ENCODE peak calls at places on chromosomes 11 and 22, in ten cellular contexts. One of them, this sample, is unnamed.

GRCh38 chr22:27504854-27505253 is 296.7 kb downstream of the MN1 start:
- DNase-seq in neuronal stem cell: no peak
- DNase-seq in GM23248: no peak
- DNase-seq in activated naive CD4-positive, alpha-beta T cell: no peak
- DNase-seq in stimulated activated CD8-positive, alpha-beta memory T cell treated with anti-CD3 and anti-CD28 coated beads, Interleukin-12 subunit alpha, Interleukin-12 subunit beta, amount 100 ng/mL, for 4 hours: no peak
- DNase-seq in WTC11: no peak
- DNase-seq in NCI-H2081 treated with DMSO at 0.1 percent for 48 hours: no peak
- DNase-seq in HEK293T: no peak
- DNase-seq in GM19239: no peak
- DNase-seq in C1 segment of cervical spinal cord: no peak
- DNase-seq in this sample: no peak

GRCh38 chr22:42396621-42397331 is 35.4 kb downstream of the NFAM1 start:
- DNase-seq in NCI-H2081 treated with DMSO at 0.1 percent for 48 hours: no peak
- DNase-seq in GM23248: no peak
- DNase-seq in neuronal stem cell: no peak
- DNase-seq in WTC11: peak; percentile 41
- DNase-seq in HEK293T: no peak
- DNase-seq in GM19239: no peak
- DNase-seq in C1 segment of cervical spinal cord: peak; percentile 6
- DNase-seq in activated naive CD4-positive, alpha-beta T cell: no peak
- DNase-seq in stimulated activated CD8-positive, alpha-beta memory T cell treated with anti-CD3 and anti-CD28 coated beads, Interleukin-12 subunit alpha, Interleukin-12 subunit beta, amount 100 ng/mL, for 4 hours: no peak
- DNase-seq in this sample: no peak

GRCh38 chr11:74543991-74544390 is 48.4 kb upstream of the POLD3 start:
- DNase-seq in activated naive CD4-positive, alpha-beta T cell: no peak
- DNase-seq in C1 segment of cervical spinal cord: no peak
- DNase-seq in stimulated activated CD8-positive, alpha-beta memory T cell treated with anti-CD3 and anti-CD28 coated beads, Interleukin-12 subunit alpha, Interleukin-12 subunit beta, amount 100 ng/mL, for 4 hours: no peak
- DNase-seq in GM23248: no peak
- DNase-seq in neuronal stem cell: no peak
- DNase-seq in GM19239: no peak
- DNase-seq in HEK293T: no peak
- DNase-seq in NCI-H2081 treated with DMSO at 0.1 percent for 48 hours: no peak
- DNase-seq in WTC11: no peak
- DNase-seq in this sample: no peak

GRCh38 chr11:57380975-57381374 is at the start of gene PRG3:
- DNase-seq in neuronal stem cell: no peak
- DNase-seq in HEK293T: no peak
- DNase-seq in C1 segment of cervical spinal cord: no peak
- DNase-seq in NCI-H2081 treated with DMSO at 0.1 percent for 48 hours: no peak
- DNase-seq in GM23248: no peak
- DNase-seq in activated naive CD4-positive, alpha-beta T cell: no peak
- DNase-seq in GM19239: no peak
- DNase-seq in stimulated activated CD8-positive, alpha-beta memory T cell treated with anti-CD3 and anti-CD28 coated beads, Interleukin-12 subunit alpha, Interleukin-12 subunit beta, amount 100 ng/mL, for 4 hours: no peak
- DNase-seq in WTC11: no peak
- DNase-seq in this sample: no peak

GRCh38 chr11:70364745-70365535 is 33.4 kb upstream of the CTTN start:
- DNase-seq in activated naive CD4-positive, alpha-beta T cell: peak; percentile 20
- DNase-seq in C1 segment of cervical spinal cord: no peak
- DNase-seq in neuronal stem cell: no peak
- DNase-seq in NCI-H2081 treated with DMSO at 0.1 percent for 48 hours: no peak
- DNase-seq in HEK293T: no peak
- DNase-seq in GM19239: no peak
- DNase-seq in stimulated activated CD8-positive, alpha-beta memory T cell treated with anti-CD3 and anti-CD28 coated beads, Interleukin-12 subunit alpha, Interleukin-12 subunit beta, amount 100 ng/mL, for 4 hours: peak; percentile 64
- DNase-seq in WTC11: no peak
- DNase-seq in GM23248: no peak
- DNase-seq in this sample: no peak

GRCh38 chr11:69899957-69900821 is 81.0 kb upstream of the FGF3 start:
- DNase-seq in HEK293T: no peak
- DNase-seq in C1 segment of cervical spinal cord: no peak
- DNase-seq in NCI-H2081 treated with DMSO at 0.1 percent for 48 hours: no peak
- DNase-seq in stimulated activated CD8-positive, alpha-beta memory T cell treated with anti-CD3 and anti-CD28 coated beads, Interleukin-12 subunit alpha, Interleukin-12 subunit beta, amount 100 ng/mL, for 4 hours: no peak
- DNase-seq in neuronal stem cell: no peak
- DNase-seq in GM23248: no peak
- DNase-seq in WTC11: no peak
- DNase-seq in GM19239: no peak
- DNase-seq in activated naive CD4-positive, alpha-beta T cell: no peak
- DNase-seq in this sample: no peak

GRCh38 chr11:96145163-96145585 is 197.8 kb downstream of the MAML2 start:
- DNase-seq in GM23248: peak; percentile 65
- DNase-seq in GM19239: no peak
- DNase-seq in WTC11: no peak
- DNase-seq in neuronal stem cell: no peak
- DNase-seq in C1 segment of cervical spinal cord: no peak
- DNase-seq in NCI-H2081 treated with DMSO at 0.1 percent for 48 hours: no peak
- DNase-seq in activated naive CD4-positive, alpha-beta T cell: no peak
- DNase-seq in stimulated activated CD8-positive, alpha-beta memory T cell treated with anti-CD3 and anti-CD28 coated beads, Interleukin-12 subunit alpha, Interleukin-12 subunit beta, amount 100 ng/mL, for 4 hours: no peak
- DNase-seq in HEK293T: no peak
- DNase-seq in this sample: no peak

GRCh38 chr11:100683107-100683506 is 4.0 kb upstream of the ARHGAP42 start:
- DNase-seq in activated naive CD4-positive, alpha-beta T cell: no peak
- DNase-seq in C1 segment of cervical spinal cord: no peak
- DNase-seq in neuronal stem cell: no peak
- DNase-seq in stimulated activated CD8-positive, alpha-beta memory T cell treated with anti-CD3 and anti-CD28 coated beads, Interleukin-12 subunit alpha, Interleukin-12 subunit beta, amount 100 ng/mL, for 4 hours: no peak
- DNase-seq in NCI-H2081 treated with DMSO at 0.1 percent for 48 hours: no peak
- DNase-seq in GM19239: no peak
- DNase-seq in GM23248: no peak
- DNase-seq in HEK293T: no peak
- DNase-seq in WTC11: no peak
- DNase-seq in this sample: no peak

GRCh38 chr11:120137611-120138521 is at the start of gene TRIM29:
- DNase-seq in GM23248: no peak
- DNase-seq in stimulated activated CD8-positive, alpha-beta memory T cell treated with anti-CD3 and anti-CD28 coated beads, Interleukin-12 subunit alpha, Interleukin-12 subunit beta, amount 100 ng/mL, for 4 hours: no peak
- DNase-seq in GM19239: no peak
- DNase-seq in NCI-H2081 treated with DMSO at 0.1 percent for 48 hours: no peak
- DNase-seq in WTC11: no peak
- DNase-seq in activated naive CD4-positive, alpha-beta T cell: no peak
- DNase-seq in C1 segment of cervical spinal cord: no peak
- DNase-seq in HEK293T: no peak
- DNase-seq in neuronal stem cell: no peak
- DNase-seq in this sample: no peak

GRCh38 chr11:115676768-115677167 is 172.6 kb upstream of the CADM1 start:
- DNase-seq in C1 segment of cervical spinal cord: no peak
- DNase-seq in NCI-H2081 treated with DMSO at 0.1 percent for 48 hours: no peak
- DNase-seq in activated naive CD4-positive, alpha-beta T cell: no peak
- DNase-seq in GM19239: no peak
- DNase-seq in stimulated activated CD8-positive, alpha-beta memory T cell treated with anti-CD3 and anti-CD28 coated beads, Interleukin-12 subunit alpha, Interleukin-12 subunit beta, amount 100 ng/mL, for 4 hours: no peak
- DNase-seq in WTC11: no peak
- DNase-seq in GM23248: peak; percentile 35
- DNase-seq in HEK293T: no peak
- DNase-seq in neuronal stem cell: no peak
- DNase-seq in this sample: no peak

GRCh38 chr22:50696799-50697561 is 24.4 kb downstream of the SHANK3 start:
- DNase-seq in HEK293T: peak; percentile 74
- DNase-seq in neuronal stem cell: peak; percentile 48
- DNase-seq in C1 segment of cervical spinal cord: no peak
- DNase-seq in stimulated activated CD8-positive, alpha-beta memory T cell treated with anti-CD3 and anti-CD28 coated beads, Interleukin-12 subunit alpha, Interleukin-12 subunit beta, amount 100 ng/mL, for 4 hours: no peak
- DNase-seq in NCI-H2081 treated with DMSO at 0.1 percent for 48 hours: no peak
- DNase-seq in WTC11: peak; percentile 76
- DNase-seq in GM19239: no peak
- DNase-seq in activated naive CD4-positive, alpha-beta T cell: no peak
- DNase-seq in GM23248: peak; percentile 65
- DNase-seq in this sample: no peak

GRCh38 chr11:103648670-103649400 is 387.6 kb upstream of the DDI1 start:
- DNase-seq in stimulated activated CD8-positive, alpha-beta memory T cell treated with anti-CD3 and anti-CD28 coated beads, Interleukin-12 subunit alpha, Interleukin-12 subunit beta, amount 100 ng/mL, for 4 hours: no peak
- DNase-seq in NCI-H2081 treated with DMSO at 0.1 percent for 48 hours: no peak
- DNase-seq in neuronal stem cell: no peak
- DNase-seq in HEK293T: no peak
- DNase-seq in GM19239: no peak
- DNase-seq in activated naive CD4-positive, alpha-beta T cell: no peak
- DNase-seq in GM23248: peak; percentile 35
- DNase-seq in C1 segment of cervical spinal cord: no peak
- DNase-seq in WTC11: no peak
- DNase-seq in this sample: no peak

GRCh38 chr11:130180491-130180890 is 20.9 kb downstream of the ST14 start:
- DNase-seq in GM23248: peak; percentile 71
- DNase-seq in C1 segment of cervical spinal cord: no peak
- DNase-seq in stimulated activated CD8-positive, alpha-beta memory T cell treated with anti-CD3 and anti-CD28 coated beads, Interleukin-12 subunit alpha, Interleukin-12 subunit beta, amount 100 ng/mL, for 4 hours: no peak
- DNase-seq in activated naive CD4-positive, alpha-beta T cell: no peak
- DNase-seq in GM19239: no peak
- DNase-seq in NCI-H2081 treated with DMSO at 0.1 percent for 48 hours: no peak
- DNase-seq in HEK293T: no peak
- DNase-seq in neuronal stem cell: no peak
- DNase-seq in WTC11: no peak
- DNase-seq in this sample: no peak

GRCh38 chr11:131488208-131488607 is 117.8 kb downstream of the NTM start:
- DNase-seq in GM19239: no peak
- DNase-seq in neuronal stem cell: no peak
- DNase-seq in C1 segment of cervical spinal cord: peak; percentile 53
- DNase-seq in WTC11: no peak
- DNase-seq in stimulated activated CD8-positive, alpha-beta memory T cell treated with anti-CD3 and anti-CD28 coated beads, Interleukin-12 subunit alpha, Interleukin-12 subunit beta, amount 100 ng/mL, for 4 hours: no peak
- DNase-seq in NCI-H2081 treated with DMSO at 0.1 percent for 48 hours: no peak
- DNase-seq in HEK293T: no peak
- DNase-seq in activated naive CD4-positive, alpha-beta T cell: no peak
- DNase-seq in GM23248: no peak
- DNase-seq in this sample: no peak

GRCh38 chr11:47566166-47566546 is 757 bp downstream of the PTPMT1 start:
- DNase-seq in neuronal stem cell: no peak
- DNase-seq in HEK293T: no peak
- DNase-seq in GM19239: no peak
- DNase-seq in C1 segment of cervical spinal cord: no peak
- DNase-seq in activated naive CD4-positive, alpha-beta T cell: no peak
- DNase-seq in GM23248: peak; percentile 43
- DNase-seq in stimulated activated CD8-positive, alpha-beta memory T cell treated with anti-CD3 and anti-CD28 coated beads, Interleukin-12 subunit alpha, Interleukin-12 subunit beta, amount 100 ng/mL, for 4 hours: no peak
- DNase-seq in NCI-H2081 treated with DMSO at 0.1 percent for 48 hours: no peak
- DNase-seq in WTC11: peak; percentile 25
- DNase-seq in this sample: no peak

GRCh38 chr22:29722587-29722986 is 2.8 kb downstream of the CABP7 start:
- DNase-seq in C1 segment of cervical spinal cord: no peak
- DNase-seq in HEK293T: no peak
- DNase-seq in WTC11: no peak
- DNase-seq in neuronal stem cell: no peak
- DNase-seq in stimulated activated CD8-positive, alpha-beta memory T cell treated with anti-CD3 and anti-CD28 coated beads, Interleukin-12 subunit alpha, Interleukin-12 subunit beta, amount 100 ng/mL, for 4 hours: no peak
- DNase-seq in NCI-H2081 treated with DMSO at 0.1 percent for 48 hours: no peak
- DNase-seq in GM19239: no peak
- DNase-seq in activated naive CD4-positive, alpha-beta T cell: no peak
- DNase-seq in GM23248: no peak
- DNase-seq in this sample: no peak

GRCh38 chr11:75339685-75340409 is 11.6 kb downstream of the ARRB1 start:
- DNase-seq in NCI-H2081 treated with DMSO at 0.1 percent for 48 hours: no peak
- DNase-seq in C1 segment of cervical spinal cord: no peak
- DNase-seq in activated naive CD4-positive, alpha-beta T cell: no peak
- DNase-seq in GM23248: no peak
- DNase-seq in HEK293T: no peak
- DNase-seq in neuronal stem cell: no peak
- DNase-seq in GM19239: no peak
- DNase-seq in WTC11: no peak
- DNase-seq in stimulated activated CD8-positive, alpha-beta memory T cell treated with anti-CD3 and anti-CD28 coated beads, Interleukin-12 subunit alpha, Interleukin-12 subunit beta, amount 100 ng/mL, for 4 hours: no peak
- DNase-seq in this sample: no peak

GRCh38 chr22:20173720-20174119 is 22.9 kb upstream of the CCDC188 start:
- DNase-seq in neuronal stem cell: no peak
- DNase-seq in GM23248: no peak
- DNase-seq in GM19239: no peak
- DNase-seq in WTC11: no peak
- DNase-seq in NCI-H2081 treated with DMSO at 0.1 percent for 48 hours: no peak
- DNase-seq in HEK293T: no peak
- DNase-seq in C1 segment of cervical spinal cord: no peak
- DNase-seq in activated naive CD4-positive, alpha-beta T cell: no peak
- DNase-seq in stimulated activated CD8-positive, alpha-beta memory T cell treated with anti-CD3 and anti-CD28 coated beads, Interleukin-12 subunit alpha, Interleukin-12 subunit beta, amount 100 ng/mL, for 4 hours: no peak
- DNase-seq in this sample: no peak

GRCh38 chr22:45977003-45977395 is at the start of gene WNT7B:
- DNase-seq in stimulated activated CD8-positive, alpha-beta memory T cell treated with anti-CD3 and anti-CD28 coated beads, Interleukin-12 subunit alpha, Interleukin-12 subunit beta, amount 100 ng/mL, for 4 hours: no peak
- DNase-seq in GM23248: no peak
- DNase-seq in neuronal stem cell: no peak
- DNase-seq in NCI-H2081 treated with DMSO at 0.1 percent for 48 hours: no peak
- DNase-seq in HEK293T: no peak
- DNase-seq in activated naive CD4-positive, alpha-beta T cell: no peak
- DNase-seq in C1 segment of cervical spinal cord: no peak
- DNase-seq in GM19239: no peak
- DNase-seq in WTC11: no peak
- DNase-seq in this sample: no peak

GRCh38 chr11:27914080-27914479 is 193.9 kb downstream of the KIF18A start:
- DNase-seq in stimulated activated CD8-positive, alpha-beta memory T cell treated with anti-CD3 and anti-CD28 coated beads, Interleukin-12 subunit alpha, Interleukin-12 subunit beta, amount 100 ng/mL, for 4 hours: no peak
- DNase-seq in neuronal stem cell: no peak
- DNase-seq in activated naive CD4-positive, alpha-beta T cell: no peak
- DNase-seq in C1 segment of cervical spinal cord: no peak
- DNase-seq in WTC11: no peak
- DNase-seq in GM19239: no peak
- DNase-seq in NCI-H2081 treated with DMSO at 0.1 percent for 48 hours: no peak
- DNase-seq in GM23248: peak; percentile 63
- DNase-seq in HEK293T: no peak
- DNase-seq in this sample: no peak

This sample was measured in esophagus squamous epithelium.